ENCODE peak calls at places on chromosomes 4 and X, in four cellular contexts. G is SHP77, L is HFF-Myc, Y is skeletal muscle cell. A is an unnamed sample.

GRCh38 chr4:3471886-3472285 is 8.8 kb downstream of the DOK7 start:
- DNase-seq in G (no peak), L (no peak), Y (no peak), A (no peak)

GRCh38 chr4:173609158-173609557 is 79.1 kb upstream of the HAND2 start:
- DNase-seq in G (no peak), L (no peak), Y (no peak), A (no peak)

GRCh38 chr4:148184922-148185321 is 257.3 kb downstream of the NR3C2 start:
- DNase-seq in G (no peak), L (no peak), Y (no peak), A (no peak)

GRCh38 chrX:96405842-96406241 is 278.8 kb upstream of the DIAPH2 start:
- DNase-seq in G (no peak), L (no peak), Y (no peak), A (no peak)

GRCh38 chr4:154559141-154559841 is 3.5 kb upstream of the FGB start:
- DNase-seq in G (peak), L (peak), Y (peak), A (no peak)

GRCh38 chrX:119763175-119763574 is 4.8 kb downstream of the SOWAHD start:
- DNase-seq in G (no peak), L (no peak), Y (peak), A (no peak)

GRCh38 chr4:150867148-150867547 is 147.9 kb downstream of the LRBA start:
- DNase-seq in G (peak), L (peak), Y (peak), A (peak)

GRCh38 chr4:68175562-68176155 is 46.0 kb upstream of the TMPRSS11F start:
- DNase-seq in G (peak), L (peak), Y (peak), A (peak)

GRCh38 chrX:47633671-47634590 is 4.2 kb upstream of the CFP start:
- DNase-seq in G (no peak), L (no peak), Y (no peak), A (no peak)

A was measured in glomerular endothelial cell.